ENCODE peak calls at places on chromosome 22, in five cellular contexts. E, B, A, J and Z are unnamed samples.

GRCh38 chr22:20011993-20012740 is 4.5 kb downstream of the ARVCF start:
- DNase-seq in E (no peak), B (no peak), A (no peak), J (no peak), Z (no peak)

GRCh38 chr22:33038131-33038772 is 19.9 kb downstream of the SYN3 start:
- DNase-seq in E (no peak), B (no peak), A (no peak), J (no peak), Z (no peak)

GRCh38 chr22:27488456-27489224 is 312.9 kb downstream of the MN1 start:
- DNase-seq in E (no peak), B (no peak), A (no peak), J (no peak), Z (peak)

GRCh38 chr22:29032584-29032983 is 29.0 kb downstream of the C22orf31 start:
- DNase-seq in E (no peak), B (no peak), A (no peak), J (no peak), Z (peak)

GRCh38 chr22:50076646-50077624 is 8.3 kb downstream of the MLC1 start:
- DNase-seq in E (no peak), B (no peak), A (no peak), J (no peak), Z (no peak)

GRCh38 chr22:22552630-22553029 is 6.4 kb downstream of the PRAME start:
- DNase-seq in E (no peak), B (no peak), A (no peak), J (peak), Z (no peak)

GRCh38 chr22:28917747-28918543 is 34.6 kb downstream of the ZNRF3 start:
- DNase-seq in E (no peak), B (peak), A (no peak), J (no peak), Z (no peak)

GRCh38 chr22:28703436-28703835 is 23.8 kb upstream of the TTC28 start:
- DNase-seq in E (no peak), B (no peak), A (no peak), J (no peak), Z (no peak)

GRCh38 chr22:35043251-35043931 is 22.6 kb upstream of the ISX start:
- DNase-seq in E (no peak), B (no peak), A (no peak), J (peak), Z (no peak)

GRCh38 chr22:22316589-22316988 is 72.0 kb downstream of the VPREB1 start:
- DNase-seq in E (no peak), B (no peak), A (no peak), J (no peak), Z (no peak)

GRCh38 chr22:48811885-48812284 is 1015.8 kb downstream of the BRD1 start:
- DNase-seq in E (no peak), B (no peak), A (no peak), J (no peak), Z (no peak)

GRCh38 chr22:28967969-28968368 is 84.6 kb downstream of the ZNRF3 start:
- DNase-seq in E (no peak), B (no peak), A (no peak), J (no peak), Z (no peak)

GRCh38 chr22:49398115-49398514 is 429.6 kb downstream of the BRD1 start:
- DNase-seq in E (no peak), B (no peak), A (no peak), J (no peak), Z (no peak)

GRCh38 chr22:49571326-49571725 is 256.3 kb downstream of the BRD1 start:
- DNase-seq in E (no peak), B (no peak), A (peak), J (no peak), Z (no peak)

GRCh38 chr22:28907311-28908008 is 24.1 kb downstream of the ZNRF3 start:
- DNase-seq in E (peak), B (no peak), A (no peak), J (no peak), Z (no peak)

GRCh38 chr22:29230916-29231875 is 25.5 kb downstream of the EMID1 start:
- DNase-seq in E (no peak), B (no peak), A (no peak), J (no peak), Z (no peak)

GRCh38 chr22:19756288-19757128 is 4.1 kb upstream of the TBX1 start:
- DNase-seq in E (no peak), B (peak), A (peak), J (peak), Z (peak)

GRCh38 chr22:35921777-35922176 is 106.8 kb downstream of the RBFOX2 start:
- DNase-seq in E (peak), B (peak), A (peak), J (peak), Z (no peak)

GRCh38 chr22:50714631-50715179 is 23.3 kb upstream of the ACR start:
- DNase-seq in E (no peak), B (no peak), A (no peak), J (no peak), Z (no peak)

GRCh38 chr22:32801436-32802290 is at the start of gene TIMP3:
- DNase-seq in E (no peak), B (no peak), A (peak), J (peak), Z (peak)

GRCh38 chr22:32067613-32068012 is 24.6 kb downstream of the SLC5A1 start:
- DNase-seq in E (no peak), B (no peak), A (no peak), J (no peak), Z (no peak)

GRCh38 chr22:20530368-20531153 is 23.2 kb downstream of the MED15 start:
- DNase-seq in E (no peak), B (peak), A (no peak), J (no peak), Z (no peak)

GRCh38 chr22:28397324-28397723 is 282.3 kb downstream of the TTC28 start:
- DNase-seq in E (no peak), B (no peak), A (no peak), J (no peak), Z (no peak)

GRCh38 chr22:34866501-34867171 is 199.3 kb upstream of the ISX start:
- DNase-seq in E (no peak), B (no peak), A (no peak), J (no peak), Z (no peak)

GRCh38 chr22:19480173-19480568 is 451 bp downstream of the CDC45 start:
- DNase-seq in E (no peak), B (no peak), A (no peak), J (peak), Z (no peak)

GRCh38 chr22:28658448-28658847 is 21.2 kb downstream of the TTC28 start:
- DNase-seq in E (no peak), B (no peak), A (no peak), J (no peak), Z (no peak)

GRCh38 chr22:50114221-50114981 is 24.6 kb downstream of the MOV10L1 start:
- DNase-seq in E (no peak), B (no peak), A (no peak), J (no peak), Z (no peak)

GRCh38 chr22:48889209-48889830 is 938.4 kb downstream of the BRD1 start:
- DNase-seq in E (no peak), B (no peak), A (no peak), J (no peak), Z (no peak)

GRCh38 chr22:36461665-36462474 is 19.6 kb downstream of the TXN2 start:
- DNase-seq in E (no peak), B (no peak), A (peak), J (no peak), Z (peak)

GRCh38 chr22:35258144-35258988 is 1.1 kb downstream of the HMGXB4 start:
- DNase-seq in E (no peak), B (no peak), A (peak), J (peak), Z (no peak)

GRCh38 chr22:32677876-32678275 is 123.6 kb upstream of the TIMP3 start:
- DNase-seq in E (no peak), B (no peak), A (no peak), J (no peak), Z (no peak)

GRCh38 chr22:21628386-21629261 is 1.2 kb downstream of the YDJC start:
- DNase-seq in E (no peak), B (no peak), A (no peak), J (peak), Z (no peak)

GRCh38 chr22:30863161-30863833 is 105.3 kb downstream of the MORC2 start:
- DNase-seq in E (no peak), B (no peak), A (peak), J (peak), Z (no peak)
- TF ChIP-seq JUND in E (no peak), B (no peak), A (no peak), J (no peak), Z (no peak)

GRCh38 chr22:38755155-38755910 is 465 bp downstream of the SUN2 start:
- DNase-seq in E (no peak), B (no peak), A (peak), J (peak), Z (peak)
- TF ChIP-seq JUND in E (no peak), B (no peak), A (no peak), J (peak), Z (no peak)

GRCh38 chr22:43187171-43188099 is 501 bp upstream of the TTLL12 start:
- DNase-seq in E (peak), B (peak), A (peak), J (peak), Z (peak)

GRCh38 chr22:43183496-43184263 is 3.3 kb downstream of the TTLL12 start:
- DNase-seq in E (no peak), B (no peak), A (no peak), J (peak), Z (no peak)

GRCh38 chr22:43188829-43189545 is 2.1 kb upstream of the TTLL12 start:
- DNase-seq in E (no peak), B (no peak), A (no peak), J (no peak), Z (no peak)

GRCh38 chr22:43186272-43187170 is at the start of gene TTLL12:
- DNase-seq in E (no peak), B (no peak), A (no peak), J (no peak), Z (peak)

GRCh38 chr22:43185860-43186261 is 1.1 kb downstream of the TTLL12 start:
- DNase-seq in E (no peak), B (peak), A (no peak), J (no peak), Z (peak)
- TF ChIP-seq JUND in E (no peak), B (no peak), A (no peak), J (no peak), Z (no peak)

GRCh38 chr22:46622081-46622521 is 1.9 kb downstream of the GRAMD4 start:
- DNase-seq in E (no peak), B (no peak), A (peak), J (no peak), Z (no peak)
- TF ChIP-seq JUND in E (no peak), B (no peak), A (no peak), J (no peak), Z (no peak)

GRCh38 chr22:43824724-43825485 is 12.8 kb upstream of the EFCAB6 start:
- DNase-seq in E (no peak), B (no peak), A (peak), J (no peak), Z (no peak)

GRCh38 chr22:43823911-43824665 is 12.0 kb upstream of the EFCAB6 start:
- DNase-seq in E (no peak), B (no peak), A (peak), J (no peak), Z (no peak)

GRCh38 chr22:43825651-43826050 is 13.5 kb upstream of the EFCAB6 start:
- DNase-seq in E (no peak), B (no peak), A (no peak), J (no peak), Z (no peak)

GRCh38 chr22:43821606-43822425 is 9.7 kb upstream of the EFCAB6 start:
- DNase-seq in E (no peak), B (no peak), A (peak), J (no peak), Z (no peak)

GRCh38 chr22:43823353-43823908 is 11.3 kb upstream of the EFCAB6 start:
- DNase-seq in E (no peak), B (no peak), A (peak), J (no peak), Z (no peak)
- TF ChIP-seq JUND in E (no peak), B (no peak), A (no peak), J (no peak), Z (no peak)

DNA sequence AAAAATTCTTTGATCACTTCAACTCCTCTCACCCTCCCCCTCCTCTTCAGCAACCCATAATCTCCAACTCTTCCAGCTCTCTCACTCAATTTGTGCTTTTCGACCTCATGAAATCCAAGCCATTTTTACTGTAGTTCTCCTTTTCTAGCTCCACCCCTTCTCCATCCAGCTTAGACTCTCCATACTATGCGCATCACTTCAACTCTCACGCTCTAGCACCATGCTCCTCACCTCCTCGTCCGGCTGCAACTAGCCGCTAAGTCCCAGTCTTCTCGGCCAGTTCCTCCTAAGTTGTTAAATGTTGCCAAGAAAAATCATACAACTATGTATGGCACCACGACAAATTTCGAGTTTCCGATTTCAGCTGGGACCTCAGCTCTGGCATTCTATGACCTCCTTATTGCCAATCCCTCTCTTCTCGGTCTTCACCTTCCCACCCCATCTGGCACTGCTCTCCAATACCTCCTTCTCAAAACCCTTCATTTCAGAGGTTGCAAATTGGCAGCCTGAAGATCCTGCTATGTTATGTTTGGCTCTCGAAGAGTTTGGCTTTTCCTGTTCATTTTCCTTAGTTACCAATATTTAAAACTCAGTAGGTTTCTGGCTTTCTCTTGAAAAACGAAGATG is 1.1 kb downstream of the ZNF70 start:
- DNase-seq in E (no peak), B (no peak), A (no peak), J (no peak), Z (no peak)
- TF ChIP-seq JUND in E (no peak), B (no peak), A (no peak), J (no peak), Z (no peak)

DNA sequence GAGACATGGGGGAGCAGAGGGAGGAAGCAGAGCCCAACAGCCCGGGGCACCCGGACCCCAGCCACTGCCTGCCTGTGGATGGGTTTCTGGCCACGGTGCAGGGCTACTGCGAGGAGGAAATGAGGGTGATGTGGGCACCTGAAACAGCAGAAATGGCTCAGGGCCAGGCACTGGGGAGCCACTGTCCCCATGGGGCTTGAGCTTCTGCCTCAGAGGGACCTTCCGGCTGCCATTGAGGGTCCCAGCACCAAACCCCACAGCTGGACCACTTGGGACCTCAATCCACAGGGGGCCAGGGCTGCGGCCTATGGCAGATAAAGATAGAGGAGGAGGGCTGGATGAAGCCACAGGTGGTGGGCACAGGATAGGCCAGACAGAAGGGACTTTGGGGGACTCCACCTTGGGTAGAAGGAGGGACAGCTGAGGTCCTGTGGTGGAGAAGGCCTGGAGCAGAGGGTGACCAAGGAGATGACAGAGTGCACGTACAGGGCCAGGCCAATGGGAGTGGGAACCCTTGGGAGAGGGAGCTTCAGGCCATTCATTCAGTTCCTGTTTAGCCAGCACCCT is 48.3 kb downstream of the NFAM1 start:
- DNase-seq in E (no peak), B (no peak), A (no peak), J (no peak), Z (no peak)
- TF ChIP-seq JUND in E (no peak), B (no peak), A (no peak), J (no peak), Z (no peak)

DNA sequence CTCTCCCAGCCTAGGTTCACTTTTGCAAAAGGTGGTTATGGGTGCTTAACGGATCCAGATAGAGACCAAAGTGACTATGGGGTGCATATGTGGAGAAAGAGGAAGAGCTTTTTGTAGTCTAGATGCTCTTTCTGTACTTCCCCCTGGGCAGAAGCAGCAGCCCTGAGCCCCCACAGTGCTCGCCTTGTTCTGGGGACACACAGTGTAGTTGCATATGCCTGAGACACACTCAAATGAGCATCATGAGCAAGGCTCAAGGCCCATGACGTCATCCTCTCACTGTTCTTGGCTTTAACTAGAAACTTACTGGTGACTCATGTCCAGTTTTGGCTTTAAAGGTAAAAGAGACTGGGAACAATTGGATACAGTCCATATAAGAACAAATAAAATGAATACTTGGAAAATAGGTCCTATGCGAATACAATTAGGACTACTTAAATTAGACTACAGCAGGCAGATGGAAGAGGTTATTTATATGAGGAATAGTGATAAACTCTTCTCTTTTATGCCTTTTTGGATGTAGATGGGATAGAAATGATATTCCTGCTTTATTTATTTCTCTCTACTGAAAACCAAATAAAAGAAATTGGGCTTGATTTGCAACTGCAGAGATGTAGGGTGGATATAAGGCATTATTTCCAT is 20.1 kb upstream of the PEX26 start:
- DNase-seq in E (peak), B (peak), A (no peak), J (no peak), Z (no peak)
- TF ChIP-seq JUND in E (peak), B (peak), A (no peak), J (peak), Z (no peak)

GRCh38 chr22:39532215-39533071 is at the start of gene RPS19BP1:
- DNase-seq in E (peak), B (peak), A (peak), J (peak), Z (peak)
- TF ChIP-seq JUND in E (no peak), B (no peak), A (no peak), J (peak), Z (no peak)